ENCODE peak calls at places on chromosomes 6 and 20, in four cellular contexts. U is activated gamma-delta T cell; G is IMR-90; B is activated CD8-positive, alpha-beta memory T cell treated with anti-CD3 and anti-CD28 coated beads for 4 hours. W is an unnamed sample.

GRCh38 chr6:41785689-41786450 is 1.6 kb upstream of the TOMM6 start:
- DNase-seq in U (no peak), G (no peak), B (no peak), W (no peak)

GRCh38 chr6:135521431-135521830 is 23.9 kb upstream of the AHI1 start:
- DNase-seq in U (no peak), G (peak), B (no peak), W (no peak)

GRCh38 chr6:140907235-140907634 is 1225.5 kb upstream of the GJE1 start:
- DNase-seq in U (no peak), G (no peak), B (no peak), W (no peak)

GRCh38 chr20:60242836-60243520 is 284.8 kb downstream of the CDH26 start:
- DNase-seq in U (no peak), G (peak), B (no peak), W (no peak)

GRCh38 chr20:56362833-56363413 is 4.1 kb downstream of the FAM210B start:
- DNase-seq in U (no peak), G (peak), B (no peak), W (peak)

GRCh38 chr6:166483556-166484250 is 101.0 kb upstream of the MPC1 start:
- DNase-seq in U (no peak), G (no peak), B (no peak), W (no peak)

GRCh38 chr6:111812080-111813038 is 60.9 kb downstream of the FYN start:
- DNase-seq in U (no peak), G (no peak), B (no peak), W (no peak)

GRCh38 chr20:5504061-5504739 is 187.4 kb upstream of the PROKR2 start:
- DNase-seq in U (no peak), G (no peak), B (no peak), W (peak)

GRCh38 chr6:32852018-32852843 is 1.3 kb downstream of the TAP1 start:
- DNase-seq in U (no peak), G (no peak), B (no peak), W (no peak)

GRCh38 chr6:45743028-45743615 is 272.5 kb downstream of the CLIC5 start:
- DNase-seq in U (no peak), G (no peak), B (no peak), W (no peak)

GRCh38 chr20:49234831-49235230 is 15.6 kb downstream of the DDX27 start:
- DNase-seq in U (no peak), G (no peak), B (no peak), W (no peak)

GRCh38 chr6:154865291-154865690 is 129.8 kb upstream of the TIAM2 start:
- DNase-seq in U (no peak), G (peak), B (no peak), W (peak)

GRCh38 chr6:7559196-7559595 is 17.7 kb downstream of the DSP start:
- DNase-seq in U (no peak), G (no peak), B (no peak), W (no peak)

GRCh38 chr20:46398963-46399362 is 7.5 kb downstream of the ELMO2 start:
- DNase-seq in U (no peak), G (no peak), B (no peak), W (no peak)

GRCh38 chr6:73610444-73611275 is 43.1 kb downstream of the SLC17A5 start:
- DNase-seq in U (no peak), G (peak), B (no peak), W (peak)

GRCh38 chr6:29071831-29072723 is 15.0 kb downstream of the OR2B3 start:
- DNase-seq in U (no peak), G (no peak), B (no peak), W (peak)

GRCh38 chr20:53934421-53935352 is 135.7 kb downstream of the BCAS1 start:
- DNase-seq in U (no peak), G (peak), B (no peak), W (peak)

GRCh38 chr6:24283043-24283985 is 74.5 kb downstream of the DCDC2 start:
- DNase-seq in U (no peak), G (peak), B (no peak), W (peak)

GRCh38 chr6:29490055-29490454 is 2.3 kb upstream of the MAS1L start:
- DNase-seq in U (no peak), G (no peak), B (no peak), W (no peak)

GRCh38 chr20:60372282-60372681 is 414.1 kb downstream of the CDH26 start:
- DNase-seq in U (no peak), G (no peak), B (no peak), W (no peak)

GRCh38 chr6:82862543-82862942 is 203.1 kb downstream of the UBE3D start:
- DNase-seq in U (no peak), G (peak), B (no peak), W (peak)

GRCh38 chr6:45504947-45505346 is 127.2 kb upstream of the SUPT3H start:
- DNase-seq in U (no peak), G (peak), B (no peak), W (peak)